ENCODE peak calls at places on chromosome 21, in eight cellular contexts. One of them, this sample, is unnamed.

GRCh38 chr21:34582506-34583150 is 32.3 kb downstream of the RCAN1 start:
- DNase-seq in aorta: no peak
- DNase-seq in endodermal cell: peak; percentile 67
- DNase-seq in DND-41: no peak
- DNase-seq in breast epithelium: no peak
- DNase-seq in dorsolateral prefrontal cortex: no peak
- DNase-seq in SJSA1: peak; percentile 55
- DNase-seq in transverse colon: no peak
- DNase-seq in this sample: peak; percentile 33

GRCh38 chr21:38914531-38915385 is 109.0 kb downstream of the ETS2 start:
- DNase-seq in aorta: no peak
- DNase-seq in endodermal cell: peak; percentile 76
- DNase-seq in transverse colon: peak; percentile 50
- DNase-seq in SJSA1: no peak
- DNase-seq in DND-41: no peak
- DNase-seq in breast epithelium: no peak
- DNase-seq in dorsolateral prefrontal cortex: no peak
- DNase-seq in this sample: no peak

GRCh38 chr21:38987551-38988210 is 182.0 kb downstream of the ETS2 start:
- DNase-seq in DND-41: peak; percentile 84
- DNase-seq in aorta: peak; percentile 47
- DNase-seq in dorsolateral prefrontal cortex: no peak
- DNase-seq in breast epithelium: no peak
- DNase-seq in SJSA1: no peak
- DNase-seq in transverse colon: no peak
- DNase-seq in endodermal cell: no peak
- DNase-seq in this sample: no peak

GRCh38 chr21:36689324-36689723 is 9.6 kb upstream of the SIM2 start:
- DNase-seq in aorta: no peak
- DNase-seq in dorsolateral prefrontal cortex: no peak
- DNase-seq in DND-41: no peak
- DNase-seq in SJSA1: no peak
- DNase-seq in breast epithelium: no peak
- DNase-seq in endodermal cell: no peak
- DNase-seq in transverse colon: no peak
- DNase-seq in this sample: no peak

GRCh38 chr21:15058718-15059316 is 6.0 kb downstream of the NRIP1 start:
- DNase-seq in transverse colon: no peak
- DNase-seq in breast epithelium: no peak
- DNase-seq in dorsolateral prefrontal cortex: no peak
- DNase-seq in aorta: no peak
- DNase-seq in DND-41: no peak
- DNase-seq in SJSA1: peak; percentile 68
- DNase-seq in endodermal cell: no peak
- DNase-seq in this sample: no peak

GRCh38 chr21:46151989-46152938 is 3.1 kb downstream of the FTCD start:
- DNase-seq in endodermal cell: peak; percentile 48
- DNase-seq in SJSA1: no peak
- DNase-seq in breast epithelium: peak; percentile 30
- DNase-seq in transverse colon: no peak
- DNase-seq in aorta: peak; percentile 35
- DNase-seq in dorsolateral prefrontal cortex: no peak
- DNase-seq in DND-41: no peak
- DNase-seq in this sample: no peak

GRCh38 chr21:20814090-20814489 is 184.1 kb upstream of the NCAM2 start:
- DNase-seq in transverse colon: no peak
- DNase-seq in dorsolateral prefrontal cortex: no peak
- DNase-seq in endodermal cell: no peak
- DNase-seq in DND-41: no peak
- DNase-seq in SJSA1: no peak
- DNase-seq in breast epithelium: no peak
- DNase-seq in aorta: no peak
- DNase-seq in this sample: no peak

GRCh38 chr21:36647279-36648093 is 51.4 kb upstream of the SIM2 start:
- DNase-seq in dorsolateral prefrontal cortex: no peak
- DNase-seq in SJSA1: peak; percentile 71
- DNase-seq in endodermal cell: peak; percentile 84
- DNase-seq in DND-41: no peak
- DNase-seq in transverse colon: no peak
- DNase-seq in aorta: no peak
- DNase-seq in breast epithelium: no peak
- DNase-seq in this sample: no peak

GRCh38 chr21:19684328-19684727 is 1280.7 kb upstream of the TMPRSS15 start:
- DNase-seq in SJSA1: no peak
- DNase-seq in endodermal cell: peak; percentile 41
- DNase-seq in transverse colon: no peak
- DNase-seq in breast epithelium: no peak
- DNase-seq in DND-41: no peak
- DNase-seq in aorta: no peak
- DNase-seq in dorsolateral prefrontal cortex: no peak
- DNase-seq in this sample: no peak

GRCh38 chr21:35375115-35375514 is 326.0 kb upstream of the RUNX1 start:
- DNase-seq in breast epithelium: no peak
- DNase-seq in SJSA1: no peak
- DNase-seq in endodermal cell: no peak
- DNase-seq in transverse colon: no peak
- DNase-seq in DND-41: no peak
- DNase-seq in dorsolateral prefrontal cortex: no peak
- DNase-seq in aorta: no peak
- DNase-seq in this sample: no peak

GRCh38 chr21:35953570-35953969 is 106.8 kb downstream of the SETD4 start:
- DNase-seq in DND-41: no peak
- DNase-seq in breast epithelium: no peak
- DNase-seq in aorta: no peak
- DNase-seq in transverse colon: no peak
- DNase-seq in dorsolateral prefrontal cortex: no peak
- DNase-seq in SJSA1: no peak
- DNase-seq in endodermal cell: no peak
- DNase-seq in this sample: no peak

GRCh38 chr21:28439246-28439645 is 553.4 kb downstream of the LTN1 start:
- DNase-seq in dorsolateral prefrontal cortex: no peak
- DNase-seq in DND-41: no peak
- DNase-seq in SJSA1: no peak
- DNase-seq in breast epithelium: no peak
- DNase-seq in endodermal cell: no peak
- DNase-seq in transverse colon: no peak
- DNase-seq in aorta: no peak
- DNase-seq in this sample: no peak

GRCh38 chr21:37915941-37916794 is at the start of gene KCNJ6:
- DNase-seq in DND-41: no peak
- DNase-seq in aorta: peak; percentile 56
- DNase-seq in breast epithelium: no peak
- DNase-seq in transverse colon: no peak
- DNase-seq in SJSA1: peak; percentile 76
- DNase-seq in endodermal cell: peak; percentile 93
- DNase-seq in dorsolateral prefrontal cortex: peak; percentile 71
- DNase-seq in this sample: no peak

GRCh38 chr21:41924355-41924754 is 29.5 kb downstream of the C2CD2 start:
- DNase-seq in aorta: no peak
- DNase-seq in endodermal cell: no peak
- DNase-seq in transverse colon: no peak
- DNase-seq in SJSA1: no peak
- DNase-seq in dorsolateral prefrontal cortex: no peak
- DNase-seq in breast epithelium: no peak
- DNase-seq in DND-41: no peak
- DNase-seq in this sample: no peak

GRCh38 chr21:41927727-41928409 is 25.9 kb downstream of the C2CD2 start:
- DNase-seq in dorsolateral prefrontal cortex: no peak
- DNase-seq in endodermal cell: no peak
- DNase-seq in breast epithelium: no peak
- DNase-seq in SJSA1: no peak
- DNase-seq in aorta: no peak
- DNase-seq in transverse colon: no peak
- DNase-seq in DND-41: no peak
- DNase-seq in this sample: peak; percentile 63

GRCh38 chr21:41923641-41924342 is 30.0 kb downstream of the C2CD2 start:
- DNase-seq in transverse colon: no peak
- DNase-seq in breast epithelium: no peak
- DNase-seq in DND-41: no peak
- DNase-seq in aorta: no peak
- DNase-seq in dorsolateral prefrontal cortex: no peak
- DNase-seq in endodermal cell: no peak
- DNase-seq in SJSA1: no peak
- DNase-seq in this sample: no peak

GRCh38 chr21:41926807-41927171 is 27.0 kb downstream of the C2CD2 start:
- DNase-seq in aorta: no peak
- DNase-seq in transverse colon: no peak
- DNase-seq in breast epithelium: no peak
- DNase-seq in DND-41: no peak
- DNase-seq in dorsolateral prefrontal cortex: no peak
- DNase-seq in SJSA1: no peak
- DNase-seq in endodermal cell: no peak
- DNase-seq in this sample: no peak

GRCh38 chr21:41926068-41926806 is 27.6 kb downstream of the C2CD2 start:
- DNase-seq in DND-41: peak; percentile 68
- DNase-seq in dorsolateral prefrontal cortex: no peak
- DNase-seq in breast epithelium: peak; percentile 37
- DNase-seq in endodermal cell: peak; percentile 68
- DNase-seq in SJSA1: peak; percentile 78
- DNase-seq in aorta: no peak
- DNase-seq in transverse colon: no peak
- DNase-seq in this sample: peak; percentile 82
- H3K4me3 ChIP-seq in DND-41: peak overlapping the region; percentile 59
- H3K4me3 ChIP-seq in dorsolateral prefrontal cortex: peak overlapping the region; percentile 52
- H3K4me3 ChIP-seq in breast epithelium: peak overlapping the region; percentile 51
- H3K4me3 ChIP-seq in endodermal cell: peak overlapping the region; percentile 24
- H3K4me3 ChIP-seq in SJSA1: peak overlapping the region; percentile 34
- H3K4me3 ChIP-seq in aorta: no peak overlapping the region
- H3K4me3 ChIP-seq in transverse colon: peak overlapping the region; percentile 29
- H3K4me3 ChIP-seq in this sample: peak overlapping the region; percentile 70

DNA sequence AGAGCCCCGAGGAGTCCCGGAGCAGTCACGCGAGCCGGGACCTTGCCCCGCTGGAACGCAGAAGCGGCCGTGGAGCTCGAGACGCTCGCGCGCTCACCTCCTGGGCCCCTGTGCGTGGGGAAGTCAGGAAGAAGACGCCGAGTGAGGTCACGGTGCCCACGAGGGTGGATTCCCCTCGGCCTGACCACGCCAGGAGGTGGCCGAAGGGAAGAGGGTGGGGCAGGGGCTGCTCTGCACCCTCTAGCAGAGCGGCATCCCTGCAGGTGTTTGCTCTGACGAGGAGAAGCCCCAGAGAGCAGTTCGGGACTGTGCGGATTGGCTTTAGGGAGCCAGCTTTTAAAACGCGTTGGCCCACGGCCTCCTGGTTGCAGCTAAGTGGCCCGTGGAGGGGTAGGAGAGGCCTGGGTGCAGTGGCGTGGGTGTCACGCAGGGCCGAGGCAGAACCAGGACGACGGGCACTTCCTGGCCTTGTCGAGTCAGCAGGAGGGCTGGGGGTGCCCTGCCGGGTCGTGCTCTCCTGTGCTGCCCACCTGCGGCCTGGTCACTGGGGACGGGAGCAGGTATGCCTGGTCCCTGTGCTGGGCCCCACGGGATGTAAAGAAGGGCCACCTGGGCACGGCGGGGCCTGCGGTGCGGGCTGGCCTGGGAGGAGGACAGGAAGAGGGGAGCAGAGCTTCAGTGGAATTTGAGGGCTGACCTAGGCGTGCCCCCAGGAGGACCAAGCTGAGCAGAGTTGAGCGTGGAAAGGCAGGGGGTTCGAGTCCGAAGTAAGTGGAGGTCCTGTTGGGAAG is 1.0 kb downstream of the PDXK start:
- DNase-seq in endodermal cell: peak; percentile 65
- DNase-seq in breast epithelium: no peak
- DNase-seq in transverse colon: no peak
- DNase-seq in dorsolateral prefrontal cortex: no peak
- DNase-seq in SJSA1: no peak
- DNase-seq in aorta: peak; percentile 69
- DNase-seq in DND-41: no peak
- DNase-seq in this sample: peak; percentile 52
- H3K4me3 ChIP-seq in endodermal cell: peak overlapping the region; percentile 85
- H3K4me3 ChIP-seq in breast epithelium: peak overlapping the region; percentile 99
- H3K4me3 ChIP-seq in transverse colon: peak overlapping the region; percentile 77
- H3K4me3 ChIP-seq in dorsolateral prefrontal cortex: peak overlapping the region; percentile 95
- H3K4me3 ChIP-seq in SJSA1: peak overlapping the region; percentile 97
- H3K4me3 ChIP-seq in aorta: peak overlapping the region; percentile 92
- H3K4me3 ChIP-seq in DND-41: peak overlapping the region; percentile 91
- H3K4me3 ChIP-seq in this sample: peak overlapping the region; percentile 96

GRCh38 chr21:33069243-33069642 is 698 bp upstream of the OLIG1 start:
- DNase-seq in breast epithelium: no peak
- DNase-seq in DND-41: no peak
- DNase-seq in endodermal cell: no peak
- DNase-seq in SJSA1: no peak
- DNase-seq in aorta: no peak
- DNase-seq in transverse colon: no peak
- DNase-seq in dorsolateral prefrontal cortex: no peak
- DNase-seq in this sample: no peak

GRCh38 chr21:33069645-33069993 is 322 bp upstream of the OLIG1 start:
- DNase-seq in DND-41: no peak
- DNase-seq in breast epithelium: no peak
- DNase-seq in transverse colon: no peak
- DNase-seq in aorta: no peak
- DNase-seq in SJSA1: no peak
- DNase-seq in dorsolateral prefrontal cortex: no peak
- DNase-seq in endodermal cell: no peak
- DNase-seq in this sample: no peak

GRCh38 chr21:33071878-33072306 is 2.0 kb downstream of the OLIG1 start:
- DNase-seq in DND-41: no peak
- DNase-seq in aorta: no peak
- DNase-seq in SJSA1: no peak
- DNase-seq in dorsolateral prefrontal cortex: no peak
- DNase-seq in breast epithelium: no peak
- DNase-seq in endodermal cell: peak; percentile 70
- DNase-seq in transverse colon: no peak
- DNase-seq in this sample: no peak

GRCh38 chr21:33069994-33070811 is at the start of gene OLIG1:
- DNase-seq in breast epithelium: no peak
- DNase-seq in transverse colon: no peak
- DNase-seq in endodermal cell: peak; percentile 92
- DNase-seq in dorsolateral prefrontal cortex: peak; percentile 76
- DNase-seq in aorta: no peak
- DNase-seq in SJSA1: no peak
- DNase-seq in DND-41: no peak
- DNase-seq in this sample: no peak

GRCh38 chr21:33070921-33071877 is 1.3 kb downstream of the OLIG1 start:
- DNase-seq in endodermal cell: peak; percentile 78
- DNase-seq in transverse colon: no peak
- DNase-seq in SJSA1: no peak
- DNase-seq in DND-41: no peak
- DNase-seq in breast epithelium: no peak
- DNase-seq in dorsolateral prefrontal cortex: no peak
- DNase-seq in aorta: no peak
- DNase-seq in this sample: no peak
- H3K4me3 ChIP-seq in endodermal cell: peak overlapping the region; percentile 68
- H3K4me3 ChIP-seq in transverse colon: no peak overlapping the region
- H3K4me3 ChIP-seq in SJSA1: no peak overlapping the region
- H3K4me3 ChIP-seq in DND-41: no peak overlapping the region
- H3K4me3 ChIP-seq in breast epithelium: peak overlapping the region; percentile 63
- H3K4me3 ChIP-seq in dorsolateral prefrontal cortex: peak overlapping the region; percentile 69
- H3K4me3 ChIP-seq in aorta: no peak overlapping the region
- H3K4me3 ChIP-seq in this sample: no peak overlapping the region

DNA sequence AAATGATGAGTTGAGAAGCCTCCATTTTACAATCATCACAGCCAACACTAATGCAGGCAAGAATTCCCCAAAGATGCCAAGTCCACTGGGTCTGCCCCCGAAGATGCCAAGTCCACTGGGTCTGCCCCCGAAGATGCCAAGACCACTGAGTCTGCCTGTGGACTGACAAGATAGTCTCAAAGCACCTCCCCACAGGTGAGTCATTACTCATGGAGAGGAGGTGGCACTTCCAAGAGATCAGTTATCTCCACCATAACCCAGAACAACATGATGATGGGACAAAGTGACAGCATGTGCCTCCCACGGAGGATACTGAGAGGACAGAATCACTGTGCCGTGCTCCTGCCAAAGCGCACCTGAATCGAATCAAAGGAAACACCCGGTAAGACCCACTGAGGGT is 4.8 kb downstream of the PTTG1IP start:
- DNase-seq in transverse colon: no peak
- DNase-seq in dorsolateral prefrontal cortex: no peak
- DNase-seq in SJSA1: no peak
- DNase-seq in DND-41: no peak
- DNase-seq in aorta: peak; percentile 37
- DNase-seq in endodermal cell: no peak
- DNase-seq in breast epithelium: no peak
- DNase-seq in this sample: no peak
- H3K4me3 ChIP-seq in transverse colon: no peak overlapping the region
- H3K4me3 ChIP-seq in dorsolateral prefrontal cortex: no peak overlapping the region
- H3K4me3 ChIP-seq in SJSA1: no peak overlapping the region
- H3K4me3 ChIP-seq in DND-41: no peak overlapping the region
- H3K4me3 ChIP-seq in aorta: no peak overlapping the region
- H3K4me3 ChIP-seq in endodermal cell: no peak overlapping the region
- H3K4me3 ChIP-seq in breast epithelium: no peak overlapping the region
- H3K4me3 ChIP-seq in this sample: no peak overlapping the region